ENCODE peak calls at places on chromosomes 6 and 20, in five cellular contexts. B is stimulated activated CD4-positive, alpha-beta T cell treated with anti-CD3 and anti-CD28 coated beads, Interleukin-15, amount 100 ng/mL, for 1 hour; J is fibroblast of the conjunctiva; Q is H9; U is RPMI7951. K is an unnamed sample.

GRCh38 chr6:106293113-106293512 is 32.4 kb downstream of the ATG5 start:
- DNase-seq in B (no peak), J (no peak), Q (no peak), U (no peak), K (no peak)

GRCh38 chr6:118350881-118351430 is 197.1 kb upstream of the PLN start:
- DNase-seq in B (no peak), J (peak; percentile 20), Q (no peak), U (peak; percentile 42), K (no peak)

GRCh38 chr20:49636447-49636846 is 68.5 kb upstream of the PTGIS start:
- DNase-seq in B (no peak), J (no peak), Q (no peak), U (no peak), K (no peak)

GRCh38 chr20:51017313-51017712 is 5.6 kb downstream of the KCNG1 start:
- DNase-seq in B (no peak), J (no peak), Q (no peak), U (no peak), K (no peak)

GRCh38 chr6:119612871-119613515 is 263.4 kb upstream of the MAN1A1 start:
- DNase-seq in B (no peak), J (no peak), Q (no peak), U (no peak), K (no peak)

GRCh38 chr6:131136021-131136847 is 967 bp downstream of the AKAP7 start:
- DNase-seq in B (no peak), J (peak; percentile 17), Q (no peak), U (peak; percentile 53), K (no peak)

GRCh38 chr20:58868795-58869194 is 16.3 kb downstream of the GNAS start:
- DNase-seq in B (no peak), J (no peak), Q (peak; percentile 49), U (peak; percentile 44), K (no peak)

GRCh38 chr6:193773-194310 is 98.4 kb upstream of the DUSP22 start:
- DNase-seq in B (no peak), J (no peak), Q (no peak), U (no peak), K (no peak)

GRCh38 chr6:40477246-40478126 is 109.7 kb downstream of the LRFN2 start:
- DNase-seq in B (no peak), J (no peak), Q (peak; percentile 74), U (peak; percentile 3), K (peak; percentile 33)

GRCh38 chr20:13085275-13085674 is 76.5 kb downstream of the SPTLC3 start:
- DNase-seq in B (no peak), J (no peak), Q (no peak), U (peak; percentile 72), K (no peak)

GRCh38 chr20:63025534-63026331 is 19.0 kb upstream of the BHLHE23 start:
- DNase-seq in B (no peak), J (no peak), Q (peak; percentile 34), U (peak; percentile 49), K (peak; percentile 22)

GRCh38 chr6:35049885-35050284 is 91.3 kb downstream of the TCP11 start:
- DNase-seq in B (no peak), J (peak; percentile 43), Q (no peak), U (peak; percentile 89), K (no peak)

GRCh38 chr6:138645976-138646640 is 127.5 kb upstream of the CCDC28A start:
- DNase-seq in B (no peak), J (no peak), Q (no peak), U (no peak), K (no peak)

GRCh38 chr6:149895702-149896310 is 2.1 kb downstream of the RAET1E start:
- DNase-seq in B (no peak), J (no peak), Q (no peak), U (peak; percentile 97), K (no peak)

GRCh38 chr6:135531954-135532490 is 34.5 kb upstream of the AHI1 start:
- DNase-seq in B (no peak), J (no peak), Q (no peak), U (no peak), K (no peak)

GRCh38 chr6:169158182-169158573 is 95.5 kb downstream of the THBS2 start:
- DNase-seq in B (no peak), J (peak; percentile 74), Q (no peak), U (no peak), K (no peak)

GRCh38 chr6:111722220-111722731 is 116.6 kb upstream of the TRAF3IP2 start:
- DNase-seq in B (no peak), J (peak; percentile 90), Q (no peak), U (peak; percentile 10), K (no peak)

GRCh38 chr20:10639762-10640556 is 33.8 kb downstream of the JAG1 start:
- DNase-seq in B (no peak), J (no peak), Q (no peak), U (no peak), K (no peak)

GRCh38 chr20:36074983-36075382 is 79.6 kb upstream of the EPB41L1 start:
- DNase-seq in B (no peak), J (no peak), Q (no peak), U (no peak), K (no peak)

GRCh38 chr6:96613291-96613999 is 50.5 kb downstream of the FHL5 start:
- DNase-seq in B (no peak), J (no peak), Q (no peak), U (no peak), K (no peak)

GRCh38 chr6:170057034-170057734 is 233.7 kb downstream of the DLL1 start:
- DNase-seq in B (no peak), J (no peak), Q (no peak), U (no peak), K (no peak)

GRCh38 chr20:57088436-57088835 is 178.0 kb downstream of the BMP7 start:
- DNase-seq in B (no peak), J (no peak), Q (no peak), U (no peak), K (no peak)

GRCh38 chr6:111482236-111482958 is 621 bp downstream of the REV3L start:
- DNase-seq in B (peak; percentile 34), J (no peak), Q (no peak), U (peak; percentile 51), K (peak; percentile 23)

GRCh38 chr6:99026135-99026534 is 78.4 kb upstream of the FBXL4 start:
- DNase-seq in B (no peak), J (no peak), Q (no peak), U (peak; percentile 74), K (no peak)

GRCh38 chr6:79872986-79873385 is 74.4 kb downstream of the ELOVL4 start:
- DNase-seq in B (no peak), J (no peak), Q (no peak), U (no peak), K (no peak)

GRCh38 chr20:50746138-50746940 is 15.0 kb downstream of the PARD6B start:
- DNase-seq in B (no peak), J (no peak), Q (no peak), U (no peak), K (no peak)

GRCh38 chr6:3798211-3798909 is 46.8 kb upstream of the PXDC1 start:
- DNase-seq in B (no peak), J (no peak), Q (no peak), U (peak; percentile 57), K (no peak)

K was measured in WTC11.